ENCODE peak calls at places on chromosomes 3 and 15, in nine cellular contexts. W, Q, U, R, N, E, C, D and X are unnamed samples.

GRCh38 chr3:41362638-41363559 is 163.6 kb downstream of the CTNNB1 start:
- DNase-seq in W (no peak), Q (peak), U (peak), R (peak), N (no peak), E (peak), C (no peak), D (no peak), X (no peak)

GRCh38 chr15:47516576-47517371 is 200.5 kb upstream of the SEMA6D start:
- DNase-seq in W (no peak), Q (no peak), U (no peak), R (peak), N (no peak), E (peak), C (no peak), D (peak), X (no peak)

GRCh38 chr3:60588806-60589205 is 662.4 kb downstream of the FHIT start:
- DNase-seq in W (no peak), Q (no peak), U (no peak), R (no peak), N (peak), E (no peak), C (no peak), D (peak), X (no peak)

GRCh38 chr3:151925876-151926275 is 52.4 kb downstream of the SUCNR1 start:
- DNase-seq in W (no peak), Q (no peak), U (no peak), R (peak), N (peak), E (peak), C (peak), D (peak), X (peak)

GRCh38 chr15:83605595-83605994 is 48.3 kb upstream of the ADAMTSL3 start:
- DNase-seq in W (no peak), Q (no peak), U (no peak), R (no peak), N (no peak), E (no peak), C (no peak), D (no peak), X (no peak)

GRCh38 chr3:127911421-127911931 is 3.6 kb upstream of the KBTBD12 start:
- DNase-seq in W (no peak), Q (peak), U (peak), R (peak), N (no peak), E (no peak), C (no peak), D (no peak), X (no peak)

GRCh38 chr3:10248984-10249748 is 907 bp downstream of the TATDN2 start:
- DNase-seq in W (peak), Q (peak), U (peak), R (peak), N (no peak), E (no peak), C (no peak), D (peak), X (no peak)

GRCh38 chr15:35693286-35693685 is 147.3 kb upstream of the DPH6 start:
- DNase-seq in W (no peak), Q (no peak), U (no peak), R (peak), N (no peak), E (peak), C (no peak), D (peak), X (no peak)

GRCh38 chr15:87033056-87033455 is 953.4 kb downstream of the AGBL1 start:
- DNase-seq in W (no peak), Q (no peak), U (peak), R (no peak), N (no peak), E (peak), C (no peak), D (no peak), X (no peak)

GRCh38 chr3:46386206-46386605 is 15.5 kb downstream of the CCR5 start:
- DNase-seq in W (no peak), Q (no peak), U (peak), R (peak), N (no peak), E (peak), C (no peak), D (peak), X (no peak)

GRCh38 chr15:26767169-26767670 is 5.6 kb downstream of the GABRB3 start:
- DNase-seq in W (no peak), Q (peak), U (no peak), R (no peak), N (no peak), E (no peak), C (no peak), D (no peak), X (no peak)

GRCh38 chr15:36896949-36897348 is 203.4 kb downstream of the MEIS2 start:
- DNase-seq in W (no peak), Q (peak), U (no peak), R (no peak), N (no peak), E (no peak), C (no peak), D (no peak), X (no peak)

GRCh38 chr15:69663982-69664381 is 211.4 kb downstream of the RPLP1 start:
- DNase-seq in W (no peak), Q (no peak), U (no peak), R (no peak), N (no peak), E (no peak), C (no peak), D (no peak), X (no peak)

GRCh38 chr3:177928156-177928555 is 608.1 kb upstream of the KCNMB2 start:
- DNase-seq in W (no peak), Q (no peak), U (no peak), R (peak), N (no peak), E (peak), C (no peak), D (peak), X (peak)

DNA sequence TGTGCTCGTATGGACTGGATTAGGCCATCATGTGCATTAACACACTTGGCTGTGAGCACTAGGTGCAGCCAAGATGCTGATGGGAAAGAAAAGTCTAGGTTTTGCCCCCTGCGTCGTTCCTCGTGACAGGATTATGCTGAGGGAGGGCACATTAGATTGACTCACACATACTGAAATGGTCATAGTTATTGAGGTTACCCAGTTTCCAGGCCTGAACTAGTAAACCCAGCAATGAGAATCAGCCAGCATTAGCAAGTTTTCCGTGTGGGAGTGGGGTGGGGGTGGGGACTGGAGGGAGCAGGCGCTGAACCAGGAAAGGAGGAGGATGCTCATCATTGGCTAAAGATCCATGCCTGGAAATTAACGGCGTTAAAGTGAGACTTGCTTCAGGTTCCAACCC is 224.9 kb upstream of the TPRG1 start:
- DNase-seq in W (no peak), Q (no peak), U (peak), R (peak), N (no peak), E (no peak), C (no peak), D (no peak), X (no peak)
- H3K4me3 ChIP-seq in W (no peak), Q (no peak), U (no peak), R (no peak), N (no peak), E (peak), C (no peak), D (no peak), X (no peak)

GRCh38 chr3:139389552-139390368 is at the start of gene COPB2:
- DNase-seq in W (peak), Q (peak), U (peak), R (peak), N (peak), E (peak), C (peak), D (peak), X (peak)

GRCh38 chr3:139388961-139389551 is 391 bp downstream of the COPB2 start:
- DNase-seq in W (peak), Q (no peak), U (no peak), R (no peak), N (no peak), E (peak), C (no peak), D (no peak), X (no peak)

DNA sequence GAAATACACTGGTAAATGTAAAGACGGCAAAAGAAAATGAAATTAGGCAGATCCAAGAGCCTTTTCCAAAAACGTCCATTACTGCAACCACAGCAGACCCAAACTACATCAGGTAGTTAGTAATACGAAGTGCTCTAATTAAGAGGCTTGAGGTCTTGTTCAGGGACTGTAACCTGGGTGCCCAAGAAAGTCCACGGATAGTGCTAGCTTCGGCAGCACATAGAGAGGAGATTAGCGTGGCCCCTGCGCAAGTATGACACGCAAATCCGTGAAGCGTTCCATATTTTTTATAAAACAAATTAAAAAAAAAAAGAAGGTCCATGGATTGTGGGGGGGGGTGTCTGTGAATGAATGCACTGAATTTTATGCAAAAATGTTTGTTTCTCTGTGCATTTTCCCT is 1.4 kb downstream of the COPB2 start:
- DNase-seq in W (no peak), Q (no peak), U (no peak), R (no peak), N (no peak), E (no peak), C (no peak), D (no peak), X (no peak)
- H3K4me3 ChIP-seq in W (peak), Q (no peak), U (peak), R (peak), N (peak), E (peak), C (peak), D (peak), X (peak)

DNA sequence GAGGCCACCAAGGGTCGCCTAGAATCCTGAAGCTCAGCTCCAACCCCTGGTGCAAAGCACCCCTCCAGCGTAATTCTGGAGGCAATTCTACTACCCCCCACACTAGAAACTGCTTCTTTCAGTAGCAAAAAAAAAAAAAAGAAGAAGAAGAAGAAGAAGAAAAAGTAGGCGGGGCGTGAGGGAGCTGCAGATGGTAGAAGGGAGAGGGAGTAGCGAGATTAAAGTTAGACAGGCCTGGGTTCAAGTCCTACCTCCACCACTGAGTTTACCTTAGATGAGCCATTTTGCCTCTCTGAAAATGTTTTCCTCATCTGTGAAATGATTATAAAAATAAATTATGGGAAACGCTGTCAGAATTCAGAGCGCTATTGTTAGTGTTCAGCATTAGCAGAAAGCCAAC is 913 bp downstream of the FAM174B start:
- DNase-seq in W (no peak), Q (no peak), U (no peak), R (no peak), N (no peak), E (no peak), C (no peak), D (no peak), X (no peak)
- H3K4me3 ChIP-seq in W (no peak), Q (peak), U (peak), R (peak), N (peak), E (no peak), C (no peak), D (no peak), X (peak)

DNA sequence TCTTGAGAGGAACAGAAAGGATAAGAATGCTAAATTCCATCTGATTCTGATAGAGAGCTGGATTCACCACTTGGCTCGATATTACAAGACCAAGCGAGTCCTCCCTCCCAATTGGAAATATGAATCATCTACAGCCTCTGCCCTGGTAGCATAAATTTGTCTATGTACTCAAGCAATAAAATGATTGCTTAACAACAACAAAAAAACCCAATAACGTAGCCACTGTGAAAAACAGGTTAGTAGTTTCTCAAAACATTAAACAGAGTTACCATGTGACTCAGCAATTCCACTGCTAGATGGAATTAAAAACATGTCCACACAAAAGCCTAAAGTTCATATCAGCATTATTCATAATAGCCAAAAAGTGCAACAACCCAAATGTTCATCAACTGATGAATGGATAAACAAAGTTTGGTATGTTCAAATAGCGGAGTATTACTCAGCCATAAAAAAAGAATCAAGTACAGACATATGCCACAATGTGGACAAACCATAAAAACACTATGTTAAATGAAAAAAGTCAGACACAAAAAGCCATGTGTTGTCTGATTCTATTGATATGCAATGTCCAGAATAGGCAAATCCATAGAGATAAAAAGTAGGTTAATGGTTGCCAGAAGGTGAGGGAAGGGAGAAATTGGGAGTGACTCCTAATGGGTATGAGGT is 16.8 kb downstream of the BCL2L10 start:
- DNase-seq in W (no peak), Q (no peak), U (peak), R (peak), N (peak), E (peak), C (peak), D (peak), X (peak)
- H3K4me3 ChIP-seq in W (no peak), Q (no peak), U (no peak), R (no peak), N (no peak), E (no peak), C (no peak), D (no peak), X (no peak)

DNA sequence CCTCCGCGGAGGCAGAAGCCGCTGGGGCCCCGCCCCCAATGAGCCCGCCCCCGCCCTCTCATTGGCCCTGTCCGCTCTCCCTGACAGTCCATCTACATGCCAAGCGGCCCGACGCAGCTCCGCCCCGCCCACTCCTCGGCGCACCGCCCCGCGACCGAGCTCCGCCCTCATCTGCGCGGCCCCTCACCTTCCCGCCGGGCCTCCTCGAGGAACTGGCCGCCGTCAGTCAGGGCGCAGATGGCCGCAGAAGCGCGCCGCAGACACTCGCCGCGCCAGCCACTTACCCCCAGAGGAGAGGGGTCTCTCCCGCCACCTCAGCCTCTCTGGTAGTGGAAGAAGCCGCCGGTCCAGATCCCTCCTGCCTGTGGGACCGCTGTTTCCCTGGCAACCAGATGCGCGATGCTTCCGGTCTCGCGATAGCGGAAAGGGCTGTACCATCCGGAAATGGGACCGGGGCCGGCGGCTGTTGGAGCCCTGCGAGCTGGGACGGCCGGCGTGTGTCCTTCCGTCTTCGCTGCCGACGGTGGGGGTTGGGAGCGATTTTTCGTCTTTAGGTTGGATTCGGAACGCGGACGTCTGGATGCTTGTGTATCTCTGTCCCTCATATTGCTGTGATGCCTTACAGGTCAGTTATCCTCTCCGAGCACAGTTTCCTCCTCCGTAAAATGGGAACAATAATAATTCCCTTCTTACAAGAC is at the start of gene FSIP1:
- DNase-seq in W (peak), Q (peak), U (peak), R (peak), N (peak), E (peak), C (peak), D (peak), X (peak)
- H3K4me3 ChIP-seq in W (peak), Q (peak), U (peak), R (peak), N (peak), E (peak), C (peak), D (peak), X (peak)

GRCh38 chr3:129689036-129689435 is 82.6 kb upstream of the PLXND1 start:
- DNase-seq in W (no peak), Q (no peak), U (no peak), R (no peak), N (no peak), E (no peak), C (no peak), D (no peak), X (no peak)

GRCh38 chr3:129686941-129687340 is 80.5 kb upstream of the PLXND1 start:
- DNase-seq in W (no peak), Q (peak), U (peak), R (no peak), N (no peak), E (no peak), C (no peak), D (no peak), X (no peak)

GRCh38 chr3:129690406-129690805 is 83.9 kb upstream of the PLXND1 start:
- DNase-seq in W (peak), Q (peak), U (peak), R (peak), N (peak), E (peak), C (peak), D (peak), X (peak)

GRCh38 chr3:129687586-129688125 is 81.2 kb upstream of the PLXND1 start:
- DNase-seq in W (no peak), Q (no peak), U (no peak), R (no peak), N (no peak), E (no peak), C (no peak), D (no peak), X (no peak)

GRCh38 chr3:129688310-129688895 is 81.9 kb upstream of the PLXND1 start:
- DNase-seq in W (no peak), Q (peak), U (peak), R (peak), N (no peak), E (peak), C (peak), D (peak), X (no peak)
- H3K4me3 ChIP-seq in W (no peak), Q (no peak), U (peak), R (peak), N (peak), E (peak), C (peak), D (peak), X (peak)

GRCh38 chr3:129402210-129402609 is 26.2 kb downstream of the EFCAB12 start:
- DNase-seq in W (no peak), Q (no peak), U (no peak), R (no peak), N (no peak), E (no peak), C (no peak), D (no peak), X (no peak)

GRCh38 chr3:129399145-129399894 is 29.1 kb downstream of the EFCAB12 start:
- DNase-seq in W (peak), Q (peak), U (peak), R (peak), N (peak), E (peak), C (peak), D (peak), X (peak)

GRCh38 chr3:129399895-129400357 is 28.5 kb downstream of the EFCAB12 start:
- DNase-seq in W (no peak), Q (peak), U (no peak), R (no peak), N (no peak), E (peak), C (no peak), D (no peak), X (no peak)

GRCh38 chr3:129402616-129403015 is 25.8 kb downstream of the EFCAB12 start:
- DNase-seq in W (no peak), Q (no peak), U (no peak), R (no peak), N (no peak), E (no peak), C (no peak), D (no peak), X (no peak)

DNA sequence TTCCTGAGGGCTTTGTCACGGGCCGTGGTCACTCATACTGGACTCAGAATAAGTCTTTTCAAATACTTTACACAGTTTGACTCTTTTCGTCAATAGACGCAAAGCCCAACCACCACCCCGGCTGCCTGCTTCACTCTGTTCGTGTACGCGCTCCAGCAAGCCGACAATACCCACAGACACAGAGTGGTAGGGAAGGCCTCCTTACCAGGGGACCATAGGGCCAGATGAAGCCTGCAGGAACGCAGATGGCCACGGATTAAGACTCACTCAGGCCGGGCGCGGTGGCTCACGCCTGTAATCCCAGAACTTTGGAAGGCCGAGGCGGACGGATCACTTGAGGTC is 29.7 kb downstream of the EFCAB12 start:
- DNase-seq in W (peak), Q (peak), U (peak), R (peak), N (no peak), E (no peak), C (no peak), D (peak), X (no peak)
- H3K4me3 ChIP-seq in W (peak), Q (peak), U (peak), R (peak), N (peak), E (peak), C (peak), D (peak), X (peak)

DNA sequence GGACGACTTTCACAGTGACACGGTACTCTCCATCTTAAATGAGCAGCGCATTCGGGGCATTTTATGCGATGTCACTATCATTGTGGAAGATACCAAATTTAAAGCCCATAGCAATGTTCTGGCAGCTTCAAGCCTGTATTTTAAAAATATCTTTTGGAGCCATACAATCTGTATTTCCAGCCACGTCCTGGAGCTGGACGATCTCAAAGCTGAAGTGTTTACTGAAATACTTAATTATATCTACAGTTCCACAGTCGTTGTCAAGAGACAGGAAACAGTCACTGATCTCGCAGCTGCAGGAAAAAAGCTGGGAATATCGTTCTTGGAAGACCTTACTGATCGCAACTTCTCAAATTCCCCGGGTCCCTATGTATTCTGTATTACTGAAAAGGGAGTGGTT is 44.4 kb upstream of the RASA2 start:
- DNase-seq in W (no peak), Q (no peak), U (no peak), R (no peak), N (no peak), E (no peak), C (no peak), D (no peak), X (no peak)
- H3K4me3 ChIP-seq in W (no peak), Q (no peak), U (no peak), R (no peak), N (no peak), E (no peak), C (no peak), D (no peak), X (no peak)